ENCODE peak calls at places on chromosomes 13 and 19, in five cellular contexts. G, V, S, F and Z are unnamed samples.

GRCh38 chr19:53868091-53868891 is 608 bp downstream of the MYADM start:
- DNase-seq in G (no peak), V (peak), S (peak), F (no peak), Z (peak)

GRCh38 chr13:78022164-78022877 is 103.7 kb upstream of the EDNRB start:
- DNase-seq in G (peak), V (no peak), S (peak), F (no peak), Z (peak)

GRCh38 chr13:96636310-96636709 is 358.0 kb downstream of the OXGR1 start:
- DNase-seq in G (no peak), V (no peak), S (no peak), F (no peak), Z (no peak)

GRCh38 chr19:590396-590745 is 690 bp downstream of the HCN2 start:
- DNase-seq in G (no peak), V (no peak), S (peak), F (no peak), Z (peak)

GRCh38 chr19:18153555-18154134 is 682 bp downstream of the PIK3R2 start:
- DNase-seq in G (no peak), V (no peak), S (peak), F (peak), Z (no peak)

GRCh38 chr13:27827646-27828045 is 35.4 kb downstream of the GSX1 start:
- DNase-seq in G (no peak), V (no peak), S (no peak), F (no peak), Z (no peak)

GRCh38 chr13:51148952-51149573 is 38.0 kb upstream of the C13orf42 start:
- DNase-seq in G (peak), V (peak), S (peak), F (peak), Z (peak)

GRCh38 chr19:49677901-49678674 is 1.0 kb downstream of the PRMT1 start:
- DNase-seq in G (no peak), V (no peak), S (peak), F (peak), Z (peak)

GRCh38 chr13:94609196-94609595 is 7.5 kb downstream of the GPR180 start:
- DNase-seq in G (no peak), V (no peak), S (no peak), F (no peak), Z (no peak)

GRCh38 chr19:51091895-51092873 is 9.5 kb upstream of the KLK14 start:
- DNase-seq in G (no peak), V (no peak), S (no peak), F (no peak), Z (no peak)

GRCh38 chr19:18443831-18444230 is 5.9 kb upstream of the ISYNA1 start:
- DNase-seq in G (no peak), V (no peak), S (no peak), F (no peak), Z (no peak)